ENCODE peak calls at places on chromosomes 5 and 9, in six cellular contexts. H, E, O, V, S and X are unnamed samples.
A peak's percentile ranks its signal among the peaks of the same experiment; 100 is the strongest.

GRCh38 chr9:99601506-99601905 is 220.2 kb upstream of the NR4A3 start:
- DNase-seq in H (no peak), E (no peak), O (no peak), V (no peak), S (no peak), X (no peak)

GRCh38 chr9:126317513-126317912 is 9.1 kb upstream of the MVB12B start:
- DNase-seq in H (no peak), E (no peak), O (no peak), V (no peak), S (no peak), X (no peak)

GRCh38 chr9:127722055-127722454 is 6.2 kb downstream of the TTC16 start:
- DNase-seq in H (no peak), E (no peak), O (no peak), V (no peak), S (no peak), X (no peak)

GRCh38 chr9:33452828-33453271 is 5.5 kb upstream of the AQP3 start:
- DNase-seq in H (no peak), E (peak; percentile 44), O (peak; percentile 54), V (no peak), S (no peak), X (peak; percentile 90)

GRCh38 chr5:122099060-122099790 is 21.2 kb upstream of the LOX start:
- DNase-seq in H (no peak), E (no peak), O (no peak), V (no peak), S (no peak), X (no peak)

GRCh38 chr5:177306674-177307543 is 3.3 kb downstream of the PRELID1 start:
- DNase-seq in H (no peak), E (no peak), O (no peak), V (no peak), S (no peak), X (no peak)

GRCh38 chr5:180860273-180860886 is 696 bp downstream of the ZFP62 start:
- DNase-seq in H (no peak), E (peak; percentile 27), O (peak; percentile 28), V (no peak), S (no peak), X (peak; percentile 25)

GRCh38 chr5:174935854-174936474 is 211.6 kb downstream of the MSX2 start:
- DNase-seq in H (no peak), E (peak; percentile 20), O (peak; percentile 49), V (peak; percentile 72), S (peak; percentile 36), X (no peak)

GRCh38 chr9:86494644-86495081 is 140.5 kb upstream of the TUT7 start:
- DNase-seq in H (no peak), E (no peak), O (no peak), V (no peak), S (no peak), X (no peak)

GRCh38 chr9:126131066-126132010 is 195.3 kb upstream of the MVB12B start:
- DNase-seq in H (no peak), E (no peak), O (no peak), V (no peak), S (no peak), X (no peak)

GRCh38 chr9:22030101-22030598 is 21.0 kb upstream of the CDKN2B start:
- DNase-seq in H (no peak), E (no peak), O (no peak), V (no peak), S (no peak), X (no peak)

GRCh38 chr5:74042559-74043357 is 416.8 kb downstream of the ARHGEF28 start:
- DNase-seq in H (no peak), E (no peak), O (no peak), V (no peak), S (no peak), X (no peak)

GRCh38 chr5:98309785-98310566 is 463.5 kb upstream of the RGMB start:
- DNase-seq in H (no peak), E (no peak), O (no peak), V (no peak), S (no peak), X (no peak)

GRCh38 chr5:139561655-139562451 is 714 bp downstream of the UBE2D2 start:
- DNase-seq in H (no peak), E (peak; percentile 66), O (peak; percentile 64), V (peak; percentile 76), S (no peak), X (peak; percentile 43)

GRCh38 chr5:179123109-179123426 is 62.9 kb downstream of the ZNF354C start:
- DNase-seq in H (no peak), E (no peak), O (no peak), V (no peak), S (no peak), X (no peak)

GRCh38 chr5:179596421-179596820 is 27.1 kb downstream of the HNRNPH1 start:
- DNase-seq in H (no peak), E (no peak), O (no peak), V (no peak), S (no peak), X (no peak)

GRCh38 chr9:5263568-5264218 is 32.5 kb downstream of the INSL4 start:
- DNase-seq in H (no peak), E (no peak), O (no peak), V (no peak), S (no peak), X (no peak)

GRCh38 chr9:108271236-108271635 is 584.5 kb downstream of the ACTL7B start:
- DNase-seq in H (no peak), E (no peak), O (no peak), V (no peak), S (no peak), X (no peak)

DNA sequence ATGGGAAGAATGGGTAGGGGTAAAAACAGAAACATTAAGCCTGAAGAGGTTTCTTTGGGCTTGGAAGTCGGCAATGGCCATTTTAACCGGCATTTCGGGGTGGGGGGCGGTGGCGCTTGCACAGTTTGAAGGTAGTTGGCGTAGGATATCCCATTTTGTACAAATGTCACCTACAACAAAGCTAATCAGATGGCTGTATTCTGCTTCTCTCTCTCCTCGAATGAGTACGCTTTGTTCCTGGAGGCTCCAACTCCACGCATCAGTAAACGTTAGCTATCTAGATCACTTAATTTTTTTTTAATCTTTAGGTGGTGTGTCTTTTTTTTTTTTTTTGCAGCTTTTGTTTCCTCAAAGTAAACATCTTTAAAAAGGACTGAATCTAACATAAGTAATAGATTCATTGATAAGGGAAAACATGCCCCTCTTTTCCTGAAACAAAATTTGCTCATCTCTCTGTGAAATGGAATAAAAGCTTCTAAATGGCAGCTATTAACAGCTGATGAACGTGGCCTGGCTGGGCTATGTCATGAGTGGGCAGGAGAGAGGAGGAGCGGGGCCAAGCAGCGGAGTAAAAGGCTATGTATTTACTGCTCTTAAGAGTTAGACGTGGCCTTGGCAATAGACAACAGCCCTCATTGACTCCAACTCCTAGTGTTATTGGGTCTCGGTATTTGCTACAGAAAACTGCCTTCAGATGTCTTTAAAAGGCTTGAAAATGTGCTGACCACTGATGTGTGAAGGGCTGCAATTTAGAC is 116.5 kb downstream of the PDZD2 start:
- DNase-seq in H (no peak), E (no peak), O (no peak), V (no peak), S (no peak), X (no peak)
- TF ChIP-seq CTCF in H (no peak), E (no peak), O (no peak), V (no peak), S (no peak), X (no peak)

GRCh38 chr9:36442710-36443109 is 42.6 kb upstream of the RNF38 start:
- DNase-seq in H (no peak), E (no peak), O (no peak), V (no peak), S (no peak), X (no peak)

GRCh38 chr9:36445800-36446361 is 45.8 kb upstream of the RNF38 start:
- DNase-seq in H (no peak), E (no peak), O (no peak), V (no peak), S (no peak), X (no peak)

GRCh38 chr9:36438536-36438935 is 38.5 kb upstream of the RNF38 start:
- DNase-seq in H (no peak), E (no peak), O (no peak), V (no peak), S (no peak), X (no peak)

GRCh38 chr9:36443581-36443980 is 43.5 kb upstream of the RNF38 start:
- DNase-seq in H (no peak), E (no peak), O (no peak), V (no peak), S (no peak), X (no peak)

DNA sequence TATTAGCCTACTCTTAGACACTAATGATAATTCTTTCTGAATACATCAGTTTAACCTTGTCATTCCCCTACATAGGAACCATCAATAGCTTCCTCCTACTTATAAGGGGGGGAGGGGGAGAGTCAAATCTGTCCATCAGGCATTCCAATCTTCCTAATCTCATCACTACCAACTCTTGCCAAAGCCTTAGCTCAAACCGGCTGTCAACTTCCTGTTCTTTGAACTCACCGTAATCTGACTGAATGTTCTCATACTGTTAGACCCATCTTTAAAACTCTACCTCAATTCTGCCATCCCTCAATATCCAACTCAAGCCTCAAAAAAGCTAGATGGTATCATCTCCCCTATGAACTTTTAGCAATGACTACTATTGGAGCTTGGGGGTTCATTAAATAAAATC is 41.9 kb upstream of the RNF38 start:
- DNase-seq in H (no peak), E (no peak), O (no peak), V (no peak), S (no peak), X (no peak)
- H3K4me3 ChIP-seq in H (no peak overlapping the region), E (no peak overlapping the region), O (no peak overlapping the region), V (no peak overlapping the region), S (no peak overlapping the region), X (no peak overlapping the region)

DNA sequence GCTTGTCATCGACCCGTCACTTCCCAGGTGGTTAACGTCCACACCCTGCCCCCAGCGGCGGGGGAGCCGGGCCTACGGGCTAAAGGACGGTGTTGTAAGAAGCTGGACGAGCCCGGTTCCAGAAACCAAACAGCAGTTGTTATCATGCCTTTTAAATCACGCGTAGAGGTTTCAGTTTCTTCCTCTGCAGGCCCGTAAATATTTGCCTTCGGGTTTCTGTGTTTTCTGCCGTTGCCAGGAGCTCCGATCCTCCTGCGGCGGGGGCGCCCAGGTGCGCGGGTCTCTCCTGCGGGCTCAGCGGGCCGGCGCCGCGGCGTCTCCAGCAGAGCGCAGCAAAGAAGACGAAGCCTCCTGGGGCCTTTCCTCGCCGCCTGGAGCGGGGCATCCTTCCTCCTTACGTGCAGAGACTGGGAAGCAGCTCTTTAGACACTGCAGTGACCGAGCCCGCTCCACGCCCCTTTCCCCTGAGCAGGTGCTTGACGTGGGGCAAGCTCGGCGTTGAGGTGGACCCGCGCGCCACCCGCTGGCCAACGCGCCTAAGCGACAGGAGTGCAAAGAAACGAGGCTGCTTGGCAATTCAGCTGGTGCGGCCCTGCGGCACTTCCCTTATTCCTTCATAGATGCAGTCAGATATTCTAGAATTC is 21.8 kb upstream of the TTC1 start:
- DNase-seq in H (peak; percentile 21), E (peak; percentile 78), O (peak; percentile 88), V (peak; percentile 84), S (peak; percentile 75), X (peak; percentile 93)
- TF ChIP-seq POLR2A in H (no peak), E (no peak), O (no peak), V (no peak), S (no peak), X (no peak)

GRCh38 chr9:130627051-130627450 is 37.3 kb upstream of the PRDM12 start:
- DNase-seq in H (no peak), E (no peak), O (no peak), V (no peak), S (no peak), X (no peak)

GRCh38 chr9:130627896-130628792 is 36.2 kb upstream of the PRDM12 start:
- DNase-seq in H (no peak), E (no peak), O (no peak), V (no peak), S (no peak), X (peak; percentile 26)

GRCh38 chr9:130623466-130623865 is 40.9 kb upstream of the PRDM12 start:
- DNase-seq in H (no peak), E (no peak), O (no peak), V (no peak), S (no peak), X (no peak)

GRCh38 chr9:130624154-130624553 is 40.2 kb upstream of the PRDM12 start:
- DNase-seq in H (no peak), E (no peak), O (no peak), V (no peak), S (no peak), X (no peak)

GRCh38 chr9:130626249-130626982 is 38.0 kb upstream of the PRDM12 start:
- DNase-seq in H (no peak), E (no peak), O (peak; percentile 68), V (no peak), S (no peak), X (peak; percentile 62)
- TF ChIP-seq CTCF in H (no peak), E (no peak), O (peak; percentile 51), V (no peak), S (no peak), X (no peak)